ENCODE peak calls at places on chromosomes 12 and 14, in eight cellular contexts. E is IMR-90, U is adrenal gland, G is thyroid gland, S is HepG2, D is ovary, J is HCT116, Y is upper lobe of left lung. N is an unnamed sample.

GRCh38 chr12:89733579-89734201 is 25.1 kb upstream of the ATP2B1 start:
- DNase-seq in Y (no peak), S (no peak), E (peak; percentile 90), J (no peak), U (no peak), G (no peak), D (no peak), N (no peak)

GRCh38 chr12:27277846-27278260 is 33.8 kb downstream of the STK38L start:
- DNase-seq in D (no peak), E (peak; percentile 97), G (peak; percentile 13), S (peak; percentile 60), U (peak; percentile 67), J (peak; percentile 6), Y (no peak), N (no peak)

GRCh38 chr14:65054471-65055085 is 47.7 kb downstream of the MAX start:
- DNase-seq in E (no peak), G (no peak), D (no peak), J (no peak), S (no peak), Y (peak; percentile 65), U (no peak), N (no peak)

GRCh38 chr12:56462565-56462964 is 5.8 kb upstream of the SPRYD4 start:
- DNase-seq in U (no peak), Y (no peak), G (no peak), J (no peak), E (no peak), D (no peak), S (no peak), N (no peak)

GRCh38 chr14:64945431-64945830 is 2.9 kb upstream of the GPX2 start:
- DNase-seq in G (no peak), D (no peak), E (no peak), Y (no peak), U (no peak), J (no peak), S (no peak), N (peak; percentile 33)

GRCh38 chr12:124006582-124007170 is 33.7 kb downstream of the ZNF664 start:
- DNase-seq in Y (no peak), E (no peak), G (no peak), S (no peak), D (no peak), U (no peak), J (no peak), N (no peak)

GRCh38 chr12:121765573-121765972 is 27.9 kb downstream of the RHOF start:
- DNase-seq in Y (no peak), D (no peak), G (no peak), S (no peak), U (no peak), J (peak; percentile 58), E (peak; percentile 97), N (no peak)

GRCh38 chr12:25455696-25456095 is 97.4 kb downstream of the LMNTD1 start:
- DNase-seq in E (no peak), U (no peak), D (no peak), G (no peak), Y (no peak), J (no peak), S (no peak), N (no peak)

GRCh38 chr14:29716150-29716549 is 211.5 kb downstream of the PRKD1 start:
- DNase-seq in S (no peak), G (no peak), E (peak; percentile 54), J (no peak), U (no peak), Y (no peak), D (no peak), N (no peak)

GRCh38 chr12:68349921-68350606 is 17.9 kb upstream of the MDM1 start:
- DNase-seq in Y (no peak), J (no peak), E (no peak), D (no peak), G (no peak), S (no peak), U (no peak), N (no peak)

GRCh38 chr12:120229583-120230325 is 28.8 kb upstream of the RPLP0 start:
- DNase-seq in D (no peak), J (no peak), Y (no peak), U (no peak), G (no peak), E (no peak), S (no peak), N (no peak)

GRCh38 chr14:68968051-68968450 is 11.1 kb downstream of the ACTN1 start:
- DNase-seq in D (no peak), E (no peak), J (no peak), U (no peak), Y (no peak), G (no peak), S (no peak), N (no peak)

GRCh38 chr14:81087230-81087629 is 131.8 kb downstream of the TSHR start:
- DNase-seq in Y (no peak), G (no peak), D (no peak), E (no peak), U (no peak), J (no peak), S (no peak), N (no peak)

GRCh38 chr12:19695244-19696098 is 256.2 kb downstream of the AEBP2 start:
- DNase-seq in G (no peak), Y (no peak), J (no peak), U (no peak), E (peak; percentile 16), S (no peak), D (no peak), N (no peak)

GRCh38 chr12:6783828-6784227 is 5.5 kb upstream of the CD4 start:
- DNase-seq in G (no peak), J (no peak), U (no peak), E (no peak), Y (no peak), S (no peak), D (no peak), N (no peak)

GRCh38 chr12:76643438-76643837 is 83.9 kb upstream of the OSBPL8 start:
- DNase-seq in G (no peak), S (no peak), D (no peak), U (no peak), Y (no peak), J (no peak), E (peak; percentile 80), N (no peak)

GRCh38 chr12:132359971-132360370 is 30.6 kb upstream of the GALNT9 start:
- DNase-seq in S (no peak), J (no peak), G (no peak), Y (no peak), D (no peak), E (no peak), U (no peak), N (peak; percentile 18)

GRCh38 chr12:3293013-3293412 is 198.0 kb upstream of the PRMT8 start:
- DNase-seq in D (no peak), U (no peak), J (no peak), E (no peak), Y (no peak), G (no peak), S (no peak), N (no peak)

DNA sequence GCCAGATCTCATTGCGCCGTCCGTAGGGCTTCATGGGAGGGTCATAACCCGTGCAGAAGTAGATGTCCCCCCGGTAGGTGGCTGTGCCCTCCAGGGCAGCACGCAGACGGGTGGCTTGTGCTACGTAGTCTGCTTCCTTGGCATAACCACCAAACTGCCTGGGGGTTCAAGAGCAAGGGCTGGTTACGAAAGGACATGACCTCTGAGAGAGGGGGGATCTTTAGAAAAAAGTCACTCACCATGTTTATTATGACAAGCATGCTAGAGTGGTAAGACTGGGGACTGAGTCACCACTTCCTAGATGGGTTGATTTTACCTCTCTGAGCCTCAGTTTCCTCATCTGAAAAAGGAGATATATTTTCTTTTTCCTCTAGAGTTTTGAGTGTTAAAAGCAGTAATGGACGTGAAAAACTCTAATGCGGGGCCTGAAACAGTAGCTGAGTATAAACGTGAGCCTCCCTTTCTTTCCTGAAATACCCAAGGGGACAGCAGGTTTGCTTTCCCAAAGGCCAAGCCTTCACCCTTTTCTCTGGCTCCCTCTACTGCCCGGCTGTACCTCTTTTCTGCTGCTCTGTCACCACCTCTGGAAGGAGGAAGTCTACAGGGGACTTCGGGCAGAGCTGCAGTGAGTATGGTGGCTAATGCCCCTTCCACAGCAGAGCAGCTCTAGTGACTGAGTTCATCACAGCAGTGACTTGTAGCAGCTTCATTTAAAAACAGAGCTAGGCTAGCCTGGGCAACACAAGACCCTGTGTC is 23.5 kb upstream of the GPRC5D start:
- DNase-seq in S (peak; percentile 41), E (peak; percentile 59), G (peak; percentile 30), J (peak; percentile 29), U (peak; percentile 33), D (no peak), Y (peak; percentile 33), N (no peak)
- TF ChIP-seq POLR2A in S (no peak), E (no peak), G (no peak), J (no peak), U (no peak), D (no peak), Y (no peak), N (no peak)

DNA sequence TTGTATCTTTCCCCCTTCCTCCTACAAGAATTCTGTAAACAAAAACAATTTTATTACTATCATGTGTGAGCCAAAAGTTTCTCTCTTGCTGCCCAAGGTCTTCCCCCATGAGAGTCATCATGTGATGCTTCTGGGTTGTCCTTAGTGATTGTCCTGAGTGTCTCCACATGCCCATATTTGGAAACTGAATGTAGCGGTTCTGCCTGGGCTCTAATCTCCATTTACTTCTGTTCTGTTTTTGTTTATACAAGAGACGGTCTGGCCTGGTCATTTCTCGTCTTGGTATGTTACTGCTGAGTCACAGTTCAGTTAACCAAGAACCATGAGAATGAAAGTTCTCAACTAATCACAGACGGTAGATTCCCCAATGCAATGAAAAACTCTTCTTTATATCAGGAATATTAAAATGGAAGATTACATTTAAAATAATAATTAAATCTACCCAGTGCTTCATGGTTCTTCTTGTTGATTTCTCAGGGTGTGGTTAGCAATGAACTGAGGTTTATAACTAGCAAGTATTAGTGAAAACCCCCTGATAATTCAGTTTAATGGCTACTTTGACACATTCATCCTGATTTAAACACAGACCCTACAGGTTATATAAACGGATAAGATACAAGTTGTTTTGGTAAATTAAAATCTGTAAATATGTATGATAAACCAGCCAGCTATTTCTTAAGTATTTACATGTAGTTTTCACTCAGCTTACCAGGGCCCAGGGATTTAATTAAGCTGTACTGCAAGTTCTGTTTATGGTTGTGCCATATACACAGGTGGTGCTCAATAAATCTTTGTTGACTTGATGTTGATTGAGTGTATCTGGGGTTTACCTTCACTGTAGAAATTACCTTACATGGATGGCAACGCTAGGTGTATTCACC is 81.1 kb downstream of the PELI2 start:
- DNase-seq in S (no peak), D (no peak), E (peak; percentile 99), G (peak; percentile 22), J (no peak), Y (peak; percentile 51), U (peak; percentile 50), N (no peak)
- TF ChIP-seq POLR2A in S (no peak), D (no peak), E (peak; percentile 68), G (no peak), J (no peak), Y (no peak), U (no peak), N (no peak)

DNA sequence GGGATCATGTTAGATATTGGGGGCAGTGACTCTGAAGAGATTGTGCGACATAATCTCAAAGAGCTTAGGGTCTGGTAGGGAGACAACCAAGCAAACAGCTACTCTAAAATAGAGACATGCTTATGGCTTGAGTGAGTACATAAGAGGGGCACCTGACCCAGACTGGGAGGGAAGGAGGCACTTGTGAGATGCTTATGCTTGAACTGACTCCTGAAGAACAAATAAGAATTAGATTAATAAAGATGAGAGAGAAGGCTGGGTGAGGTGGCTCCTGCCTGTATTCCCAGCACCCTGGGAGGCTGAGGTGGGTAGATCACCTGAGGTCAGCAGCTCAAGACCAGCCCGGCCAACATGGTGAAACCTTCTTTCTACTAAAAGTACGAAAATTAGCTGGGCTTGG is 19.1 kb downstream of the TMTC2 start:
- DNase-seq in G (peak; percentile 69), D (no peak), U (no peak), S (no peak), Y (peak; percentile 45), E (no peak), J (no peak), N (no peak)
- TF ChIP-seq POLR2A in G (no peak), D (no peak), U (no peak), S (no peak), Y (no peak), E (no peak), J (no peak), N (no peak)

GRCh38 chr12:4829161-4829792 is 80.4 kb upstream of the KCNA1 start:
- DNase-seq in D (no peak), E (no peak), Y (no peak), U (no peak), J (no peak), S (no peak), G (no peak), N (no peak)
- TF ChIP-seq POLR2A in D (no peak), E (no peak), Y (no peak), U (no peak), J (no peak), S (no peak), G (no peak), N (no peak)

N was measured in Peyer's patch.